ENCODE peak calls at places on chromosomes 1 and 21, in ten cellular contexts. O is upper lobe of right lung, D is GM23338, U is HCT116, B is AG04449, G is body of pancreas, M is spleen, S is esophagus muscularis mucosa, Z is bronchial epithelial cell, A is AG04450. P is an unnamed sample.

GRCh38 chr1:32972814-32973428 is 8.3 kb upstream of the RNF19B start:
- DNase-seq in O (peak), D (peak), U (no peak), B (no peak), G (peak), M (peak), S (no peak), Z (no peak), A (no peak), P (peak)

GRCh38 chr1:201771466-201771865 is 57.5 kb upstream of the IPO9 start:
- DNase-seq in O (no peak), D (no peak), U (no peak), B (no peak), G (no peak), M (no peak), S (no peak), Z (peak), A (no peak), P (no peak)

GRCh38 chr1:81155131-81155530 is 645.6 kb upstream of the ADGRL2 start:
- DNase-seq in O (no peak), D (no peak), U (no peak), B (no peak), G (no peak), M (no peak), S (no peak), Z (no peak), A (no peak), P (no peak)

GRCh38 chr1:222243902-222244301 is 304.0 kb downstream of the HHIPL2 start:
- DNase-seq in O (no peak), D (no peak), U (peak), B (no peak), G (no peak), M (no peak), S (peak), Z (peak), A (no peak), P (no peak)

GRCh38 chr21:43191521-43191920 is 22.7 kb downstream of the CRYAA start:
- DNase-seq in O (peak), D (no peak), U (no peak), B (no peak), G (no peak), M (peak), S (no peak), Z (no peak), A (no peak), P (no peak)

GRCh38 chr1:102790997-102791396 is 317.3 kb downstream of the COL11A1 start:
- DNase-seq in O (no peak), D (peak), U (peak), B (no peak), G (no peak), M (no peak), S (no peak), Z (no peak), A (no peak), P (no peak)

GRCh38 chr1:66685670-66686069 is 66.6 kb upstream of the DYNLT5 start:
- DNase-seq in O (no peak), D (no peak), U (no peak), B (peak), G (no peak), M (no peak), S (no peak), Z (peak), A (no peak), P (no peak)

GRCh38 chr1:83725735-83726360 is 273.1 kb downstream of the TTLL7 start:
- DNase-seq in O (no peak), D (peak), U (no peak), B (no peak), G (no peak), M (no peak), S (no peak), Z (no peak), A (no peak), P (no peak)

GRCh38 chr1:21857142-21857839 is 45.2 kb downstream of the LDLRAD2 start:
- DNase-seq in O (no peak), D (no peak), U (no peak), B (no peak), G (no peak), M (no peak), S (no peak), Z (no peak), A (no peak), P (no peak)

GRCh38 chr1:100834779-100835645 is 59.6 kb downstream of the EXTL2 start:
- DNase-seq in O (no peak), D (peak), U (peak), B (no peak), G (no peak), M (no peak), S (no peak), Z (no peak), A (no peak), P (no peak)
- TF ChIP-seq CTCF in O (peak), D (peak), U (peak), B (peak), G (no peak), M (no peak), S (no peak), Z (no peak), A (peak), P (no peak)

GRCh38 chr1:239268007-239268406 is 118.4 kb upstream of the CHRM3 start:
- DNase-seq in O (no peak), D (no peak), U (no peak), B (no peak), G (no peak), M (no peak), S (no peak), Z (no peak), A (no peak), P (no peak)
- H3K4me3 ChIP-seq in O (no peak), D (no peak), U (no peak), B (no peak), G (no peak), M (no peak), S (no peak), Z (no peak), A (no peak), P (no peak)

GRCh38 chr1:119675349-119676343 is 27.6 kb upstream of the ZNF697 start:
- DNase-seq in O (peak), D (peak), U (peak), B (peak), G (peak), M (no peak), S (peak), Z (peak), A (peak), P (peak)
- TF ChIP-seq CTCF in O (peak), D (peak), U (peak), B (peak), G (peak), M (peak), S (peak), Z (peak), A (peak), P (peak)

DNA sequence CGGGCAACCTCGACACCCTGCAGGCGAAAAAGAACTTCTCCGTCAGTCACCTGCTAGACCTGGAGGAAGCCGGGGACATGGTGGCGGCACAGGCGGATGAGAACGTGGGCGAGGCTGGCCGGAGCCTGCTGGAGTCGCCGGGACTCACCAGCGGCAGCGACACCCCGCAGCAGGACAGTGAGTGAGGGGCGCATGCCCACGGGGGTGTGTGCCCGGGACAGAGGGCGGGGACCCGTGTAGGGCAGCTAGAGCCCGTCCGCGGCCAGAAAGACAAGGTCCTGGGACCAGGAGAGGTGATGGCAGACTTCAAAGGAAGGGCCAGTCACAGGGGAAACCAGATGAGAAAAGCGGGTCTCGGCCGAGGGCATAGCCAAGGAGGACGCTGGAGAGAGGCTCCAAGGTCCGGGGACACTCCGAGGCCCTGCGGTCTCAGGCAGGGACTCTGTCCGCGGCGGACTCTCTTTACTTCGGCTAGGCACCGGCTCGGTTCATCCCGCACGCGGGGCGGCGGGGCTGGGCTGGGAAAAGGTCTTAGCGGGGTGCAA is 424 bp downstream of the PRRX1 start:
- DNase-seq in O (no peak), D (peak), U (no peak), B (no peak), G (no peak), M (peak), S (peak), Z (no peak), A (no peak), P (peak)
- H3K4me3 ChIP-seq in O (peak), D (peak), U (no peak), B (peak), G (peak), M (peak), S (peak), Z (peak), A (peak), P (no peak)